ENCODE peak calls at places on chromosomes 3 and 15, in seven cellular contexts. S is coronary artery; Q is Kasumi-1; G is upper lobe of left lung; K is T-helper 1 cell; T is thoracic aorta; J is activated naive CD4-positive, alpha-beta T cell treated with anti-CD3 and anti-CD28 coated beads, Interleukin-2, amount 10 ng/mL, durations not matched to agents 7 days and 5 days. P is an unnamed sample.
A peak's percentile ranks its signal among the peaks of the same experiment; 100 is the strongest.

GRCh38 chr3:123420416-123420968 is 28.4 kb downstream of the ADCY5 start:
- DNase-seq in T (no peak), K (no peak), S (no peak), J (no peak), Q (no peak), G (no peak), P (no peak)

GRCh38 chr3:101829066-101829830 is 20.1 kb upstream of the NFKBIZ start:
- DNase-seq in G (no peak), J (peak; percentile 55), T (peak; percentile 47), K (peak; percentile 37), Q (no peak), S (peak; percentile 84), P (peak; percentile 79)

GRCh38 chr15:58077427-58077826 is 11.9 kb upstream of the ALDH1A2 start:
- DNase-seq in S (no peak), K (no peak), G (no peak), Q (no peak), J (no peak), T (no peak), P (no peak)

GRCh38 chr3:178482981-178483380 is 53.3 kb upstream of the KCNMB2 start:
- DNase-seq in K (no peak), S (no peak), Q (no peak), J (no peak), G (no peak), T (no peak), P (no peak)

GRCh38 chr3:194395767-194396527 is 3.1 kb downstream of the GP5 start:
- DNase-seq in G (peak; percentile 79), S (no peak), Q (peak; percentile 49), J (peak; percentile 85), K (no peak), T (no peak), P (no peak)

GRCh38 chr3:43522702-43523362 is 99.0 kb downstream of the ANO10 start:
- DNase-seq in Q (no peak), T (no peak), G (no peak), K (no peak), J (no peak), S (no peak), P (no peak)

GRCh38 chr15:80199366-80199765 is 46.6 kb downstream of the FAH start:
- DNase-seq in S (peak; percentile 29), Q (no peak), T (no peak), G (no peak), K (no peak), J (no peak), P (no peak)

GRCh38 chr3:54120657-54121403 is 1.5 kb upstream of the CACNA2D3 start:
- DNase-seq in G (peak; percentile 83), K (no peak), Q (no peak), T (no peak), S (no peak), J (no peak), P (no peak)

GRCh38 chr15:45521596-45522167 is 873 bp downstream of the SLC30A4 start:
- DNase-seq in K (no peak), T (no peak), S (no peak), J (no peak), G (no peak), Q (peak; percentile 11), P (no peak)

GRCh38 chr3:57743511-57743910 is 12.6 kb upstream of the SLMAP start:
- DNase-seq in K (no peak), S (no peak), T (no peak), J (no peak), Q (no peak), G (no peak), P (no peak)

GRCh38 chr15:51104512-51104911 is 9.8 kb upstream of the TNFAIP8L3 start:
- DNase-seq in Q (no peak), S (peak; percentile 91), T (peak; percentile 48), K (no peak), J (no peak), G (no peak), P (peak; percentile 85)

GRCh38 chr3:139533781-139534443 is 5.6 kb downstream of the RBP1 start:
- DNase-seq in T (no peak), G (peak; percentile 17), S (no peak), J (no peak), K (no peak), Q (no peak), P (no peak)

P was measured in suprapubic skin.